ENCODE peak calls at places on chromosomes 3 and 15, in six cellular contexts. H is ovary, F is neuronal stem cell, T is heart right ventricle, L is hypothalamus, P is cardiac fibroblast. W is an unnamed sample.

GRCh38 chr15:65032823-65033537 is 3.5 kb upstream of the MTFMT start:
- DNase-seq in L (no peak), H (no peak), F (peak), P (peak), T (peak), W (peak)

GRCh38 chr3:193783166-193783896 is 190.3 kb downstream of the OPA1 start:
- DNase-seq in T (no peak), P (no peak), L (no peak), H (no peak), F (no peak), W (peak)

GRCh38 chr15:41928637-41929620 is 35.1 kb upstream of the SPTBN5 start:
- DNase-seq in T (peak), H (peak), F (no peak), P (no peak), L (no peak), W (peak)

GRCh38 chr3:126226376-126226775 is 46.0 kb upstream of the ALDH1L1 start:
- DNase-seq in L (no peak), H (no peak), T (no peak), F (no peak), P (no peak), W (no peak)

GRCh38 chr3:123489400-123490004 is 40.6 kb upstream of the ADCY5 start:
- DNase-seq in L (peak), H (peak), T (peak), F (peak), P (peak), W (peak)

GRCh38 chr3:128076783-128077624 is 24.8 kb downstream of the SEC61A1 start:
- DNase-seq in T (no peak), H (no peak), L (no peak), F (no peak), P (no peak), W (no peak)

GRCh38 chr3:45226206-45226915 is at the start of gene TMEM158:
- DNase-seq in F (peak), T (peak), L (peak), H (peak), P (peak), W (peak)

GRCh38 chr15:100740105-100740504 is 137.7 kb downstream of the ASB7 start:
- DNase-seq in P (no peak), L (no peak), F (no peak), T (no peak), H (no peak), W (no peak)

GRCh38 chr3:139520028-139520737 is 19.4 kb downstream of the RBP1 start:
- DNase-seq in T (no peak), H (no peak), P (peak), L (no peak), F (no peak), W (no peak)

GRCh38 chr15:62935300-62936081 is 107.1 kb upstream of the TPM1 start:
- DNase-seq in P (no peak), L (no peak), F (no peak), H (no peak), T (no peak), W (no peak)

GRCh38 chr3:115321396-115321795 is 174.3 kb upstream of the ZBTB20 start:
- DNase-seq in T (no peak), F (no peak), H (no peak), L (no peak), P (peak), W (no peak)

GRCh38 chr3:171776411-171776810 is 33.9 kb downstream of the PLD1 start:
- DNase-seq in P (no peak), L (no peak), H (no peak), F (no peak), T (no peak), W (no peak)